ENCODE peak calls at places on chromosomes 6 and 20, in seven cellular contexts. H is lower leg skin; N is HTR-8/SVneo; J is activated CD4-positive, alpha-beta T cell treated with anti-CD3 and anti-CD28 coated beads for 4 hours; R is GM12864; E is NCI-H1092 treated with DMSO at 0.1 percent for 48 hours; C is stimulated activated CD4-positive, alpha-beta T cell treated with anti-CD3 and anti-CD28 coated beads, Interleukin-4, amount 100 ng/mL, for 1 hour. O is an unnamed sample.

GRCh38 chr6:168838000-168838399 is 397.0 kb downstream of the SMOC2 start:
- DNase-seq in H (no peak), N (no peak), J (no peak), R (no peak), E (peak), C (no peak), O (no peak)

GRCh38 chr6:104572901-104573300 is 286.8 kb downstream of the HACE1 start:
- DNase-seq in H (no peak), N (no peak), J (no peak), R (no peak), E (no peak), C (no peak), O (no peak)

GRCh38 chr6:35691027-35691824 is 2.5 kb upstream of the FKBP5 start:
- DNase-seq in H (peak), N (no peak), J (no peak), R (no peak), E (no peak), C (no peak), O (no peak)

GRCh38 chr6:107712523-107713213 is 111.4 kb downstream of the SCML4 start:
- DNase-seq in H (no peak), N (no peak), J (no peak), R (no peak), E (no peak), C (no peak), O (peak)

GRCh38 chr6:48048460-48049146 is 62.4 kb downstream of the PTCHD4 start:
- DNase-seq in H (no peak), N (no peak), J (no peak), R (no peak), E (no peak), C (no peak), O (no peak)

GRCh38 chr6:125974214-125974866 is 12.0 kb upstream of the TRMT11 start:
- DNase-seq in H (no peak), N (no peak), J (no peak), R (no peak), E (peak), C (no peak), O (no peak)

GRCh38 chr20:2381303-2381702 is 602 bp downstream of the TGM6 start:
- DNase-seq in H (no peak), N (no peak), J (no peak), R (no peak), E (no peak), C (no peak), O (peak)

GRCh38 chr20:36472656-36473071 is 68.7 kb upstream of the MYL9 start:
- DNase-seq in H (peak), N (no peak), J (no peak), R (no peak), E (no peak), C (peak), O (no peak)

GRCh38 chr20:46164166-46164565 is 46.1 kb downstream of the CD40 start:
- DNase-seq in H (no peak), N (no peak), J (no peak), R (no peak), E (no peak), C (no peak), O (no peak)

GRCh38 chr6:31401403-31401802 is 2.0 kb upstream of the MICA start:
- DNase-seq in H (peak), N (peak), J (no peak), R (no peak), E (no peak), C (no peak), O (no peak)

GRCh38 chr20:62739581-62740285 is 31.1 kb downstream of the NTSR1 start:
- DNase-seq in H (no peak), N (no peak), J (peak), R (peak), E (no peak), C (peak), O (peak)

GRCh38 chr6:158559895-158560786 is at the start of gene TMEM181:
- DNase-seq in H (peak), N (peak), J (peak), R (peak), E (peak), C (peak), O (peak)

GRCh38 chr6:77231438-77232305 is 231.6 kb downstream of the HTR1B start:
- DNase-seq in H (no peak), N (no peak), J (no peak), R (no peak), E (no peak), C (no peak), O (no peak)

GRCh38 chr20:53917145-53918009 is 153.0 kb downstream of the BCAS1 start:
- DNase-seq in H (peak), N (no peak), J (no peak), R (peak), E (no peak), C (no peak), O (no peak)

GRCh38 chr6:5302220-5302946 is 41.1 kb downstream of the FARS2 start:
- DNase-seq in H (no peak), N (no peak), J (no peak), R (peak), E (no peak), C (peak), O (no peak)

GRCh38 chr6:113627480-113627879 is 229.7 kb upstream of the MARCKS start:
- DNase-seq in H (no peak), N (no peak), J (no peak), R (peak), E (no peak), C (no peak), O (no peak)

GRCh38 chr6:82761674-82762345 is 303.8 kb downstream of the UBE3D start:
- DNase-seq in H (no peak), N (no peak), J (no peak), R (no peak), E (no peak), C (no peak), O (no peak)

GRCh38 chr6:35048631-35049083 is 92.5 kb downstream of the TCP11 start:
- DNase-seq in H (peak), N (no peak), J (peak), R (no peak), E (no peak), C (no peak), O (no peak)

GRCh38 chr6:126188271-126188909 is 151.5 kb upstream of the CENPW start:
- DNase-seq in H (no peak), N (peak), J (no peak), R (no peak), E (no peak), C (no peak), O (no peak)

GRCh38 chr6:154933181-154933827 is 61.8 kb upstream of the TIAM2 start:
- DNase-seq in H (no peak), N (no peak), J (no peak), R (no peak), E (no peak), C (no peak), O (no peak)

GRCh38 chr20:33679758-33680485 is 5.7 kb upstream of the NECAB3 start:
- DNase-seq in H (no peak), N (no peak), J (no peak), R (peak), E (no peak), C (peak), O (no peak)

GRCh38 chr6:98179606-98180005 is 654.8 kb upstream of the POU3F2 start:
- DNase-seq in H (no peak), N (no peak), J (no peak), R (no peak), E (no peak), C (no peak), O (no peak)

GRCh38 chr6:94548211-94548610 is 1029.1 kb upstream of the MANEA start:
- DNase-seq in H (no peak), N (no peak), J (no peak), R (no peak), E (no peak), C (no peak), O (no peak)

GRCh38 chr6:167826230-167827061 is at the start of gene AFDN:
- DNase-seq in H (peak), N (peak), J (peak), R (no peak), E (peak), C (peak), O (peak)

GRCh38 chr20:21521596-21522478 is 8.0 kb upstream of the NKX2-2 start:
- DNase-seq in H (no peak), N (no peak), J (no peak), R (no peak), E (peak), C (no peak), O (no peak)

GRCh38 chr20:17666491-17666890 is 15.6 kb downstream of the RRBP1 start:
- DNase-seq in H (no peak), N (no peak), J (no peak), R (no peak), E (no peak), C (no peak), O (no peak)

GRCh38 chr20:40694246-40694645 is 5.2 kb upstream of the MAFB start:
- DNase-seq in H (no peak), N (no peak), J (no peak), R (no peak), E (no peak), C (no peak), O (no peak)

GRCh38 chr20:63536997-63537524 is at the start of gene PTK6:
- DNase-seq in H (peak), N (no peak), J (no peak), R (no peak), E (no peak), C (no peak), O (no peak)

GRCh38 chr6:122871079-122871478 is 82.0 kb downstream of the SMPDL3A start:
- DNase-seq in H (no peak), N (no peak), J (no peak), R (no peak), E (no peak), C (no peak), O (no peak)

GRCh38 chr6:56649053-56649769 is 6.5 kb upstream of the DST start:
- DNase-seq in H (no peak), N (no peak), J (no peak), R (no peak), E (peak), C (no peak), O (no peak)

GRCh38 chr20:32681175-32682084 is 7.7 kb upstream of the C20orf203 start:
- DNase-seq in H (no peak), N (no peak), J (no peak), R (no peak), E (peak), C (no peak), O (no peak)

GRCh38 chr6:31308050-31308844 is 36.4 kb upstream of the HLA-C start:
- DNase-seq in H (no peak), N (no peak), J (peak), R (peak), E (no peak), C (peak), O (peak)

O was measured in CD8-positive, alpha-beta T cell.